ENCODE peak calls at places on chromosome 19, in nine cellular contexts. G is NCI-H1694; S is CD4-positive, alpha-beta T cell; Z is activated naive CD4-positive, alpha-beta T cell; T is uterus; K is heart left ventricle; A is EH; D is NCI-H1417; Q is brain microvascular endothelial cell. O is an unnamed sample.

GRCh38 chr19:45428385-45429231 is 4.9 kb upstream of the ERCC1 start:
- DNase-seq in Z (no peak), T (peak), S (peak), Q (peak), G (no peak), D (no peak), K (peak), A (peak), O (peak)

GRCh38 chr19:55549500-55550320 is 4.4 kb upstream of the SBK3 start:
- DNase-seq in A (peak), T (no peak), K (peak), D (no peak), S (no peak), G (no peak), Q (peak), Z (no peak), O (no peak)

GRCh38 chr19:35935911-35936737 is at the start of gene LRFN3:
- DNase-seq in S (peak), A (peak), K (peak), G (peak), D (peak), Q (peak), Z (no peak), T (peak), O (peak)

GRCh38 chr19:15091918-15092753 is 10.1 kb downstream of the OR1I1 start:
- DNase-seq in T (peak), Z (no peak), A (peak), Q (peak), K (no peak), D (peak), G (peak), S (peak), O (peak)

GRCh38 chr19:4991996-4992698 is 23.2 kb downstream of the KDM4B start:
- DNase-seq in Z (no peak), G (no peak), Q (no peak), S (no peak), A (no peak), T (no peak), K (no peak), D (no peak), O (no peak)

GRCh38 chr19:31499281-31499680 is 150.0 kb upstream of the TSHZ3 start:
- DNase-seq in Z (no peak), S (no peak), Q (no peak), G (no peak), T (no peak), A (no peak), K (no peak), D (no peak), O (no peak)

GRCh38 chr19:14556662-14557188 is 15.1 kb downstream of the NDUFB7 start:
- DNase-seq in A (peak), T (peak), K (peak), S (peak), Z (peak), Q (peak), G (peak), D (peak), O (peak)

GRCh38 chr19:11179716-11180297 is 17.5 kb downstream of the KANK2 start:
- DNase-seq in G (no peak), T (no peak), A (no peak), Q (no peak), Z (no peak), K (no peak), D (no peak), S (no peak), O (no peak)

GRCh38 chr19:4199699-4200293 is 17.3 kb downstream of the ANKRD24 start:
- DNase-seq in A (no peak), Q (no peak), Z (no peak), G (no peak), K (no peak), S (no peak), D (no peak), T (no peak), O (no peak)

GRCh38 chr19:6752257-6753177 is 13.0 kb downstream of the TRIP10 start:
- DNase-seq in A (no peak), G (no peak), Q (no peak), S (no peak), Z (no peak), K (no peak), D (no peak), T (no peak), O (no peak)

GRCh38 chr19:42246143-42246868 is 3.9 kb upstream of the GSK3A start:
- DNase-seq in Z (no peak), T (peak), Q (peak), K (peak), D (peak), G (peak), S (no peak), A (peak), O (peak)

GRCh38 chr19:33177417-33177976 is 16.6 kb upstream of the LRP3 start:
- DNase-seq in Z (no peak), K (no peak), D (no peak), S (peak), T (no peak), Q (peak), A (no peak), G (no peak), O (no peak)

GRCh38 chr19:42088471-42089190 is 12.7 kb downstream of the ZNF574 start:
- DNase-seq in K (no peak), Z (no peak), G (no peak), D (no peak), S (no peak), Q (peak), A (peak), T (no peak), O (no peak)

GRCh38 chr19:38684078-38684861 is 36.8 kb downstream of the ACTN4 start:
- DNase-seq in T (peak), K (peak), D (no peak), Q (peak), S (peak), Z (no peak), G (peak), A (peak), O (no peak)

GRCh38 chr19:28519950-28520861 is 692.7 kb downstream of the UQCRFS1 start:
- DNase-seq in Q (no peak), A (no peak), K (no peak), Z (no peak), T (no peak), S (no peak), G (no peak), D (no peak), O (no peak)

GRCh38 chr19:10828981-10829821 is 6.8 kb downstream of the TMED1 start:
- DNase-seq in K (peak), D (no peak), Q (no peak), T (no peak), Z (no peak), G (no peak), A (no peak), S (no peak), O (no peak)

GRCh38 chr19:42206871-42207755 is 10.4 kb downstream of the DEDD2 start:
- DNase-seq in K (peak), G (no peak), Q (peak), S (no peak), A (peak), D (no peak), T (no peak), Z (no peak), O (no peak)

GRCh38 chr19:11227201-11227886 is 12.1 kb upstream of the ANGPTL8 start:
- DNase-seq in S (no peak), G (no peak), A (no peak), K (no peak), T (no peak), D (no peak), Z (no peak), Q (no peak), O (no peak)

GRCh38 chr19:10961073-10961762 is 388 bp downstream of the SMARCA4 start:
- DNase-seq in K (peak), D (peak), Z (no peak), T (peak), G (no peak), A (peak), S (no peak), Q (peak), O (peak)

GRCh38 chr19:15107056-15108010 is at the start of gene SYDE1:
- DNase-seq in T (peak), Q (no peak), D (no peak), Z (no peak), G (no peak), K (peak), A (peak), S (no peak), O (peak)

GRCh38 chr19:38417544-38418506 is 8.2 kb downstream of the RASGRP4 start:
- DNase-seq in G (no peak), K (peak), A (peak), D (peak), Z (no peak), Q (no peak), T (peak), S (peak), O (peak)

GRCh38 chr19:1747285-1748114 is 5.8 kb upstream of the ONECUT3 start:
- DNase-seq in G (no peak), A (peak), S (peak), D (no peak), Q (peak), T (no peak), K (no peak), Z (no peak), O (no peak)

GRCh38 chr19:45782162-45782623 is at the start of gene DMPK:
- DNase-seq in T (peak), Q (no peak), A (peak), Z (no peak), G (no peak), K (peak), S (no peak), D (no peak), O (peak)

O was measured in heart right ventricle.